ENCODE peak calls at places on chromosomes 6 and 20, in eight cellular contexts. U is GM23248; P is stomach; Z is stimulated activated CD8-positive, alpha-beta memory T cell treated with anti-CD3 and anti-CD28 coated beads, Interleukin-15, amount 100 ng/mL, for 48 hours; B is endothelial cell; T is nucleus accumbens; W is T-helper 17 cell; A is T47D. N is an unnamed sample.

GRCh38 chr20:51930775-51931174 is 128.5 kb upstream of the SALL4 start:
- DNase-seq in U (peak), Z (no peak), A (no peak), T (no peak), W (no peak), P (no peak), B (no peak), N (no peak)

GRCh38 chr6:4907602-4908001 is 96.2 kb downstream of the RPP40 start:
- DNase-seq in P (no peak), A (no peak), B (no peak), U (no peak), T (no peak), Z (no peak), W (no peak), N (no peak)

GRCh38 chr6:161131367-161131766 is 139.8 kb downstream of the MAP3K4 start:
- DNase-seq in W (no peak), U (no peak), Z (no peak), T (no peak), B (no peak), P (no peak), A (no peak), N (no peak)

GRCh38 chr20:62860391-62860923 is 1.2 kb downstream of the TCFL5 start:
- DNase-seq in T (no peak), B (no peak), Z (no peak), U (peak), A (peak), W (no peak), P (no peak), N (no peak)

GRCh38 chr6:42740725-42741124 is 5.2 kb downstream of the TBCC start:
- DNase-seq in T (no peak), U (peak), P (no peak), W (no peak), Z (no peak), B (no peak), A (no peak), N (no peak)

GRCh38 chr6:25655746-25656145 is 3.7 kb downstream of the SCGN start:
- DNase-seq in T (no peak), W (no peak), A (no peak), U (no peak), Z (no peak), P (no peak), B (no peak), N (no peak)

GRCh38 chr6:72622094-72622540 is 253 bp downstream of the KCNQ5 start:
- DNase-seq in A (peak), P (peak), U (peak), B (peak), W (no peak), Z (peak), T (peak), N (peak)

GRCh38 chr6:71887006-71887743 is 825 bp downstream of the RIMS1 start:
- DNase-seq in U (peak), A (no peak), B (no peak), P (no peak), T (peak), W (no peak), Z (no peak), N (no peak)

GRCh38 chr6:135331002-135331401 is 149.9 kb downstream of the MYB start:
- DNase-seq in B (no peak), T (no peak), A (no peak), U (peak), W (no peak), P (no peak), Z (no peak), N (no peak)

GRCh38 chr20:47502271-47502730 is 614 bp downstream of the NCOA3 start:
- DNase-seq in T (peak), W (peak), P (no peak), B (no peak), A (no peak), Z (no peak), U (peak), N (peak)

GRCh38 chr6:54391577-54391976 is 83.3 kb downstream of the TINAG start:
- DNase-seq in P (no peak), Z (no peak), T (no peak), B (no peak), U (no peak), W (no peak), A (no peak), N (no peak)

GRCh38 chr6:34795836-34796425 is 4.0 kb downstream of the BLTP3A start:
- DNase-seq in T (no peak), U (peak), B (no peak), P (no peak), W (no peak), Z (no peak), A (no peak), N (no peak)

GRCh38 chr20:48531505-48531904 is 296.3 kb downstream of the PREX1 start:
- DNase-seq in W (no peak), Z (no peak), B (no peak), P (no peak), T (no peak), A (no peak), U (no peak), N (no peak)

GRCh38 chr20:10521068-10521834 is 86.1 kb downstream of the SLX4IP start:
- DNase-seq in A (no peak), T (no peak), B (no peak), U (peak), P (no peak), W (no peak), Z (no peak), N (no peak)

GRCh38 chr20:14879020-14879697 is 541.7 kb upstream of the FLRT3 start:
- DNase-seq in B (no peak), T (no peak), Z (no peak), P (no peak), U (peak), W (no peak), A (peak), N (no peak)

GRCh38 chr6:11140061-11140460 is 28.5 kb upstream of the ERVFRD-1 start:
- DNase-seq in Z (no peak), U (peak), B (no peak), T (no peak), A (no peak), W (no peak), P (no peak), N (no peak)

GRCh38 chr20:2131366-2131765 is 29.7 kb downstream of the STK35 start:
- DNase-seq in P (no peak), W (no peak), B (no peak), U (peak), Z (no peak), A (no peak), T (no peak), N (no peak)

GRCh38 chr6:35419431-35419830 is 32.7 kb upstream of the FANCE start:
- DNase-seq in U (peak), B (no peak), A (peak), Z (no peak), W (no peak), T (no peak), P (no peak), N (no peak)

GRCh38 chr6:4889701-4890100 is 113.5 kb downstream of the CDYL start:
- DNase-seq in Z (no peak), U (no peak), B (no peak), W (no peak), A (no peak), T (no peak), P (no peak), N (no peak)